ENCODE peak calls at places on chromosomes 13 and 19, in seven cellular contexts. X is HEK293T, P is aorta, G is fibroblast of the conjunctiva, K is EL, S is AG09319, J is HFF-Myc. Z is an unnamed sample.

GRCh38 chr13:110726726-110727125 is 13.2 kb downstream of the ING1 start:
- DNase-seq in X (no peak), P (no peak), G (no peak), K (no peak), S (no peak), J (no peak), Z (peak)

GRCh38 chr13:76266566-76266965 is 619.6 kb downstream of the KCTD12 start:
- DNase-seq in X (no peak), P (no peak), G (no peak), K (no peak), S (no peak), J (no peak), Z (no peak)

GRCh38 chr13:102917019-102917418 is 71.2 kb downstream of the ERCC5 start:
- DNase-seq in X (no peak), P (no peak), G (no peak), K (no peak), S (no peak), J (no peak), Z (no peak)

GRCh38 chr19:29965529-29965928 is 23.5 kb downstream of the URI1 start:
- DNase-seq in X (no peak), P (no peak), G (no peak), K (peak), S (no peak), J (no peak), Z (no peak)

GRCh38 chr13:95137096-95137495 is 164.2 kb downstream of the ABCC4 start:
- DNase-seq in X (no peak), P (no peak), G (no peak), K (peak), S (no peak), J (no peak), Z (no peak)

GRCh38 chr13:48500652-48501197 is 32.2 kb downstream of the RCBTB2 start:
- DNase-seq in X (no peak), P (no peak), G (peak), K (peak), S (peak), J (peak), Z (peak)

GRCh38 chr13:73096173-73097117 is 37.6 kb downstream of the KLF5 start:
- DNase-seq in X (no peak), P (no peak), G (no peak), K (peak), S (no peak), J (no peak), Z (no peak)

GRCh38 chr19:54191671-54192453 is 754 bp downstream of the TSEN34 start:
- DNase-seq in X (no peak), P (peak), G (no peak), K (no peak), S (no peak), J (no peak), Z (no peak)

GRCh38 chr19:35249848-35250711 is 1.3 kb downstream of the LSR start:
- DNase-seq in X (no peak), P (peak), G (no peak), K (no peak), S (no peak), J (no peak), Z (no peak)

GRCh38 chr13:45238945-45239795 is 38.3 kb upstream of the KCTD4 start:
- DNase-seq in X (no peak), P (no peak), G (no peak), K (peak), S (no peak), J (no peak), Z (no peak)

GRCh38 chr19:28883241-28883693 is 329.7 kb downstream of the UQCRFS1 start:
- DNase-seq in X (no peak), P (no peak), G (no peak), K (peak), S (no peak), J (no peak), Z (no peak)

GRCh38 chr19:11152318-11153062 is 3.1 kb downstream of the SPC24 start:
- DNase-seq in X (no peak), P (peak), G (peak), K (peak), S (no peak), J (no peak), Z (no peak)

GRCh38 chr13:39552233-39552632 is 50.8 kb downstream of the LHFPL6 start:
- DNase-seq in X (no peak), P (no peak), G (no peak), K (no peak), S (no peak), J (no peak), Z (no peak)

GRCh38 chr19:45059258-45059965 is 16.9 kb downstream of the ZNF296 start:
- DNase-seq in X (peak), P (no peak), G (peak), K (peak), S (peak), J (peak), Z (no peak)

GRCh38 chr13:96492758-96493157 is 402.9 kb downstream of the HS6ST3 start:
- DNase-seq in X (no peak), P (no peak), G (no peak), K (no peak), S (no peak), J (no peak), Z (no peak)

GRCh38 chr13:93736909-93737308 is 510.3 kb downstream of the GPC6 start:
- DNase-seq in X (no peak), P (no peak), G (no peak), K (no peak), S (no peak), J (no peak), Z (no peak)

GRCh38 chr13:76992548-76993001 is 694 bp downstream of the CLN5 start:
- DNase-seq in X (peak), P (no peak), G (no peak), K (peak), S (no peak), J (no peak), Z (no peak)

GRCh38 chr19:17926044-17926443 is 6.8 kb upstream of the CCDC124 start:
- DNase-seq in X (no peak), P (no peak), G (no peak), K (no peak), S (no peak), J (no peak), Z (no peak)

GRCh38 chr13:50410921-50411712 is 395.9 kb downstream of the KCNRG start:
- DNase-seq in X (peak), P (no peak), G (no peak), K (peak), S (no peak), J (peak), Z (no peak)

GRCh38 chr19:6097911-6098310 is 12.4 kb downstream of the RFX2 start:
- DNase-seq in X (no peak), P (no peak), G (no peak), K (no peak), S (no peak), J (no peak), Z (no peak)

GRCh38 chr13:29917573-29918091 is 67.2 kb upstream of the UBL3 start:
- DNase-seq in X (no peak), P (no peak), G (no peak), K (no peak), S (no peak), J (no peak), Z (no peak)

GRCh38 chr19:56333506-56333905 is 18.9 kb upstream of the ZSCAN5A start:
- DNase-seq in X (peak), P (no peak), G (peak), K (peak), S (peak), J (peak), Z (peak)

GRCh38 chr13:63853816-63854215 is 2438.2 kb upstream of the PCDH20 start:
- DNase-seq in X (no peak), P (no peak), G (no peak), K (no peak), S (no peak), J (no peak), Z (no peak)

GRCh38 chr13:63501702-63502101 is 2086.1 kb upstream of the PCDH20 start:
- DNase-seq in X (no peak), P (no peak), G (no peak), K (no peak), S (no peak), J (no peak), Z (no peak)

GRCh38 chr19:5447700-5448311 is 7.4 kb upstream of the ZNRF4 start:
- DNase-seq in X (no peak), P (no peak), G (no peak), K (peak), S (no peak), J (no peak), Z (no peak)

GRCh38 chr19:58562126-58563033 is 4.0 kb upstream of the UBE2M start:
- DNase-seq in X (no peak), P (peak), G (no peak), K (peak), S (no peak), J (no peak), Z (no peak)

GRCh38 chr19:13881231-13881691 is 4.3 kb downstream of the NANOS3 start:
- DNase-seq in X (no peak), P (no peak), G (no peak), K (peak), S (no peak), J (no peak), Z (peak)

GRCh38 chr19:45355910-45356309 is 14.5 kb downstream of the ERCC2 start:
- DNase-seq in X (no peak), P (no peak), G (no peak), K (no peak), S (no peak), J (no peak), Z (no peak)

GRCh38 chr13:73092831-73093230 is 34.0 kb downstream of the KLF5 start:
- DNase-seq in X (no peak), P (no peak), G (no peak), K (no peak), S (no peak), J (no peak), Z (no peak)

GRCh38 chr13:94583926-94584325 is 12.0 kb downstream of the TGDS start:
- DNase-seq in X (no peak), P (no peak), G (no peak), K (no peak), S (no peak), J (no peak), Z (no peak)

GRCh38 chr19:49425922-49426592 is 869 bp downstream of the GFY start:
- DNase-seq in X (peak), P (no peak), G (no peak), K (no peak), S (no peak), J (no peak), Z (no peak)

GRCh38 chr13:45315520-45316167 is 25.3 kb downstream of the TPT1 start:
- DNase-seq in X (no peak), P (no peak), G (no peak), K (no peak), S (no peak), J (no peak), Z (no peak)

GRCh38 chr13:76414320-76414719 is 471.9 kb downstream of the KCTD12 start:
- DNase-seq in X (no peak), P (no peak), G (no peak), K (no peak), S (no peak), J (no peak), Z (no peak)

GRCh38 chr19:19053508-19054314 is 10.1 kb upstream of the SLC25A42 start:
- DNase-seq in X (peak), P (peak), G (peak), K (peak), S (no peak), J (no peak), Z (no peak)

GRCh38 chr13:20492641-20493040 is 33.0 kb downstream of the CRYL1 start:
- DNase-seq in X (no peak), P (no peak), G (peak), K (peak), S (peak), J (no peak), Z (no peak)

GRCh38 chr19:11361037-11361770 is 6.0 kb downstream of the PLPPR2 start:
- DNase-seq in X (peak), P (no peak), G (no peak), K (no peak), S (no peak), J (no peak), Z (no peak)

GRCh38 chr13:37651371-37651770 is 52.8 kb upstream of the POSTN start:
- DNase-seq in X (no peak), P (no peak), G (no peak), K (no peak), S (no peak), J (no peak), Z (no peak)

GRCh38 chr13:38538412-38538811 is 148.5 kb upstream of the FREM2 start:
- DNase-seq in X (no peak), P (no peak), G (no peak), K (no peak), S (no peak), J (no peak), Z (no peak)

GRCh38 chr19:9407827-9408226 is 27.5 kb downstream of the ZNF266 start:
- DNase-seq in X (no peak), P (no peak), G (no peak), K (no peak), S (no peak), J (no peak), Z (peak)